ENCODE peak calls at places on chromosomes 2 and 18, in five cellular contexts. Y is C1 segment of cervical spinal cord; C is activated naive CD4-positive, alpha-beta T cell; B is astrocyte of the spinal cord; K is stimulated activated CD8-positive, alpha-beta memory T cell treated with anti-CD3 and anti-CD28 coated beads, Interleukin-4, amount 100 ng/mL, for 24 hours. M is an unnamed sample.

GRCh38 chr2:51717318-51717717 is 685.4 kb upstream of the NRXN1 start:
- DNase-seq in B (peak), K (no peak), C (no peak), Y (no peak), M (no peak)

GRCh38 chr2:147495741-147496140 is 349.1 kb upstream of the ACVR2A start:
- DNase-seq in B (no peak), K (no peak), Y (no peak), C (no peak), M (no peak)

GRCh38 chr18:76451475-76452331 is 43.3 kb downstream of the ZNF516 start:
- DNase-seq in B (no peak), C (no peak), Y (peak), K (no peak), M (no peak)

GRCh38 chr2:230601510-230601909 is 111.1 kb upstream of the CAB39 start:
- DNase-seq in Y (no peak), B (no peak), K (no peak), C (no peak), M (no peak)

GRCh38 chr2:10428936-10429335 is 19.2 kb downstream of the ODC1 start:
- DNase-seq in Y (no peak), K (no peak), C (no peak), B (no peak), M (no peak)

GRCh38 chr2:188645982-188646381 is 328.2 kb upstream of the COL3A1 start:
- DNase-seq in C (no peak), K (no peak), B (peak), Y (no peak), M (no peak)

GRCh38 chr18:47595816-47596501 is 334.5 kb downstream of the SMAD2 start:
- DNase-seq in Y (no peak), K (peak), C (no peak), B (no peak), M (peak)

GRCh38 chr2:28399289-28399688 is 6.6 kb downstream of the FOSL2 start:
- DNase-seq in B (no peak), C (no peak), Y (no peak), K (no peak), M (no peak)

M was measured in RPMI8226.